ENCODE peak calls at places on chromosomes 2 and 18, in nine cellular contexts. X is CD4-positive, alpha-beta memory T cell; F is ovary; R is left ventricle myocardium inferior; U is fibroblast of lung; K is small intestine; N is naive thymus-derived CD4-positive, alpha-beta T cell; H is left lung; V is hepatocyte. P is an unnamed sample.

GRCh38 chr2:241269707-241270520 is 45.6 kb downstream of the HDLBP start:
- DNase-seq in U (no peak), N (no peak), R (no peak), F (no peak), K (no peak), V (no peak), X (no peak), H (peak; percentile 56), P (no peak)

GRCh38 chr2:8627692-8628085 is 54.2 kb upstream of the ID2 start:
- DNase-seq in R (no peak), N (no peak), X (no peak), H (peak; percentile 10), V (peak; percentile 90), K (peak; percentile 96), F (no peak), U (no peak), P (no peak)

GRCh38 chr2:39696838-39697237 is 31.1 kb downstream of the TMEM178A start:
- DNase-seq in R (no peak), V (peak; percentile 15), X (no peak), H (no peak), U (peak; percentile 89), K (peak; percentile 9), N (no peak), F (no peak), P (no peak)

GRCh38 chr2:88903744-88904353 is 212.4 kb downstream of the RPIA start:
- DNase-seq in V (no peak), N (no peak), X (no peak), F (no peak), U (peak; percentile 3), R (no peak), K (peak; percentile 34), H (no peak), P (no peak)

GRCh38 chr18:48073231-48073930 is 142.9 kb upstream of the SMAD2 start:
- DNase-seq in V (no peak), F (no peak), U (no peak), K (no peak), R (no peak), H (no peak), X (no peak), N (no peak), P (no peak)

GRCh38 chr2:97741686-97742085 is 28.3 kb downstream of the ZAP70 start:
- DNase-seq in N (no peak), R (no peak), H (peak; percentile 4), X (no peak), F (no peak), K (no peak), V (no peak), U (no peak), P (no peak)

GRCh38 chr2:132721938-132722337 is 51.9 kb upstream of the LYPD1 start:
- DNase-seq in V (no peak), R (no peak), N (no peak), F (no peak), X (no peak), U (no peak), K (no peak), H (no peak), P (no peak)

GRCh38 chr2:235139956-235140800 is 188.4 kb downstream of the SH3BP4 start:
- DNase-seq in V (no peak), H (no peak), U (no peak), N (no peak), R (no peak), F (no peak), K (no peak), X (no peak), P (no peak)

GRCh38 chr2:46241344-46241743 is 55.9 kb upstream of the EPAS1 start:
- DNase-seq in N (no peak), X (no peak), R (no peak), F (no peak), V (no peak), K (no peak), U (peak; percentile 33), H (no peak), P (no peak)

GRCh38 chr2:40271066-40271465 is 180.8 kb downstream of the SLC8A1 start:
- DNase-seq in U (no peak), R (no peak), N (no peak), H (no peak), X (no peak), K (no peak), F (no peak), V (no peak), P (no peak)

GRCh38 chr2:67389788-67390187 is 7.3 kb upstream of the ETAA1 start:
- DNase-seq in N (no peak), U (no peak), F (no peak), R (no peak), K (no peak), V (no peak), X (no peak), H (no peak), P (no peak)

GRCh38 chr2:15973446-15974202 is 33.3 kb downstream of the MYCN start:
- DNase-seq in H (no peak), V (no peak), X (no peak), U (no peak), N (no peak), F (no peak), R (no peak), K (no peak), P (no peak)

GRCh38 chr2:198712485-198712884 is 745.3 kb downstream of the SATB2 start:
- DNase-seq in H (no peak), V (no peak), R (no peak), U (no peak), N (no peak), X (no peak), K (no peak), F (no peak), P (no peak)

GRCh38 chr2:231545105-231545902 is 15.1 kb upstream of the NMUR1 start:
- DNase-seq in R (peak; percentile 60), U (peak; percentile 87), X (peak; percentile 45), F (no peak), V (no peak), K (peak; percentile 59), H (peak; percentile 82), N (no peak), P (peak; percentile 71)

DNA sequence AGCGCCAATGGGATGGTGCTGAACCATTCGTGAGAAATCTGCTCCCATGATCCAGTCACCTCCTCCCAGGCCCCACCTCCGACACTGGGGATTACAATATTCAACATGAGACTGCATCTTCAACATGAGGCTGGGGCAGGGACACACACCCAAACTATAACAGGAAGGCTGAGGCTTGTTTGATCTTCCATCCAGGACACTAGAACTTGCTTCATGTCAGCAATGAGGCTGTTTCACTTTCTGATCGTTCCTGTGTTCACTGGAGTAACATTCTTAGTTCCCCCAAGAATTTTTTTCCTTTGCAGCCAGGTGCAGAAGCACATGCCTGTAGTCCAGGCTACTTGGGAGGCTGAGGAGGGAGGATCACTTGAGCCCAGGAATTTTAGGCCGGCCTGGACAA is 30.8 kb upstream of the SOX11 start:
- DNase-seq in H (no peak), N (no peak), R (no peak), K (no peak), F (no peak), X (no peak), U (no peak), V (no peak), P (no peak)
- H3K4me3 ChIP-seq in H (no peak overlapping the region), N (no peak overlapping the region), R (no peak overlapping the region), K (no peak overlapping the region), F (no peak overlapping the region), X (no peak overlapping the region), U (no peak overlapping the region), V (no peak overlapping the region), P (no peak overlapping the region)

DNA sequence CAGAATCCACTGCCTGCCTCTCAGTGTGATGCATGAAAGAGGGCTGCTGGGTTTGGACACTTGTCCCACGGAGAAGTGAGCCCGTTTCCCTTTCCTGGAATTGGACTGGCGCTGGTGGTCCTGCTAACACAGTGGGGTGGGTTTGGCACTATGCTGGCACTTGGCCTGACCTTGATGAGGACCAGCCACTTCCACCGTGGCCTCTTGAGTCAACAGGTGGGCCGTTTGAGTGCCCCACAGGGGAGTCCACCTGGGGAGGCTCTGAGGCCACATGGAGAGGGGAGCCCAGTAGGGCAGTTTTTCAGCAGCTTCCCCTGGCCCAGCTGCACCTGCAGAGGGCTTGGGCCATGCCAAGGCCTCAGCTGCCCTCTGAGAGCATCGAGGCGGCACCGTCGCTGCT is 56.5 kb downstream of the MBP start:
- DNase-seq in R (no peak), K (no peak), H (no peak), N (no peak), F (no peak), U (no peak), X (no peak), V (no peak), P (no peak)
- H3K4me1 ChIP-seq in R (peaks cover 76% of the 10 kb centered on the region), K (no peaks in the 10 kb centered on the region), H (peaks cover 82% of the 10 kb centered on the region), N (peaks cover 25% of the 10 kb centered on the region), F (peaks cover 6% of the 10 kb centered on the region), U (peaks cover 25% of the 10 kb centered on the region), X (peaks cover 83% of the 10 kb centered on the region), V (peaks cover 5% of the 10 kb centered on the region), P (peaks cover 36% of the 10 kb centered on the region)

GRCh38 chr2:239778861-239779591 is 246.1 kb downstream of the NDUFA10 start:
- DNase-seq in N (no peak), R (no peak), U (no peak), V (no peak), F (no peak), X (no peak), H (no peak), K (no peak), P (no peak)
- H3K9me3 ChIP-seq in N (no peaks in the 10 kb centered on the region), R (no peaks in the 10 kb centered on the region), U (no peaks in the 10 kb centered on the region), V (no peaks in the 10 kb centered on the region), F (no peaks in the 10 kb centered on the region), X (no peaks in the 10 kb centered on the region), H (no peaks in the 10 kb centered on the region), K (no peaks in the 10 kb centered on the region), P (no peaks in the 10 kb centered on the region)

GRCh38 chr2:128304715-128305554 is 13.7 kb downstream of the HS6ST1 start:
- DNase-seq in H (peak; percentile 70), X (no peak), F (peak; percentile 95), K (no peak), R (peak; percentile 76), V (peak; percentile 92), N (no peak), U (peak; percentile 95), P (peak; percentile 88)

GRCh38 chr2:128304330-128304714 is 14.3 kb downstream of the HS6ST1 start:
- DNase-seq in U (no peak), R (no peak), F (no peak), N (no peak), V (no peak), H (no peak), X (no peak), K (no peak), P (no peak)

GRCh38 chr2:128306081-128306930 is 12.4 kb downstream of the HS6ST1 start:
- DNase-seq in N (no peak), F (peak; percentile 89), X (no peak), V (peak; percentile 87), R (peak; percentile 59), U (peak; percentile 97), H (peak; percentile 32), K (no peak), P (peak; percentile 98)

GRCh38 chr2:128306931-128307460 is 11.7 kb downstream of the HS6ST1 start:
- DNase-seq in N (no peak), V (no peak), R (peak; percentile 11), H (peak; percentile 19), X (no peak), K (no peak), F (peak; percentile 32), U (no peak), P (no peak)

DNA sequence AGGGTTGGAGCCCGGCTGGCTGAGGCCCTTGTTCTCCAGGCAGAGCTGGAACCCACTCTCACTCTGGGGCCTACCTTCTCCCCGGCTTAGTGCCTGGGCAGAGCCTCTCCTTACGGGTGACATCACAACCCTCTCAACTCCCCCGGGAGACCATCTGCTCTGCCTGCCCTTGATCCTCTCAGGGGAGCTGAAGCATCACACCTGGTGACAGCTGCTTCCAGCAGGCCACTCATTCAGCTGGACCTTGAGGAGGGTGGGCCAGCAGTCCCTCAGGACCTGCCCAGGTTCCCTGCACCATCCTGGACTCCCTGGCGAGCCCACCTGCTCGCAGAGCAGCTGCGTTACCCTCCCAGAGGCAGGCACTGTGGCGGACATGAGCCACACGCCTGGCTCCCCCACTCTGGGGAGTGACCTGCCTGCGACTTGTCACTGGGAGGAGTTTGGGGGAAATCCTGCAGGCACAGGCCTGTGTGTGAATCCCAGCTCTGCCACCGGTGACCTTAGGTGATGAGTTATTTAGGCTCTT is 13.1 kb downstream of the HS6ST1 start:
- DNase-seq in K (no peak), R (peak; percentile 9), H (no peak), F (no peak), X (no peak), N (no peak), V (no peak), U (peak; percentile 45), P (no peak)
- H3K4me3 ChIP-seq in K (no peak overlapping the region), R (peak overlapping the region; percentile 6), H (no peak overlapping the region), F (no peak overlapping the region), X (no peak overlapping the region), N (no peak overlapping the region), V (no peak overlapping the region), U (peak overlapping the region; percentile 32), P (no peak overlapping the region)